ENCODE peak calls at places on chromosomes 1 and 21, in five cellular contexts. O, F, N, U and T are unnamed samples. For H3K9me3 and H3K36me3, the result is how much of the 10 kb centered on the place peaks cover.

GRCh38 chr1:59414406-59415133 is 117.7 kb downstream of the FGGY start:
- DNase-seq in O (no peak), F (no peak), N (no peak), U (peak), T (no peak)

GRCh38 chr1:235074335-235075120 is 54.1 kb downstream of the TOMM20 start:
- DNase-seq in O (no peak), F (peak), N (peak), U (peak), T (peak)

GRCh38 chr21:21165063-21165645 is 166.9 kb downstream of the NCAM2 start:
- DNase-seq in O (peak), F (no peak), N (no peak), U (peak), T (peak)

GRCh38 chr21:38159355-38159754 is 97.4 kb upstream of the KCNJ15 start:
- DNase-seq in O (peak), F (peak), N (peak), U (peak), T (peak)

GRCh38 chr1:38297852-38298251 is 251.3 kb upstream of the POU3F1 start:
- DNase-seq in O (no peak), F (no peak), N (no peak), U (peak), T (no peak)

GRCh38 chr1:232250838-232251237 is 379.1 kb downstream of the SIPA1L2 start:
- DNase-seq in O (no peak), F (no peak), N (no peak), U (no peak), T (no peak)

GRCh38 chr1:94538243-94538827 is 3.2 kb downstream of the F3 start:
- DNase-seq in O (no peak), F (no peak), N (no peak), U (peak), T (no peak)

GRCh38 chr1:25616932-25617625 is 488 bp downstream of the MAN1C1 start:
- DNase-seq in O (peak), F (no peak), N (peak), U (no peak), T (no peak)

GRCh38 chr21:43968410-43969114 is 43.5 kb upstream of the TRAPPC10 start:
- DNase-seq in O (no peak), F (no peak), N (no peak), U (no peak), T (no peak)

GRCh38 chr1:180500689-180501088 is 1.7 kb downstream of the ACBD6 start:
- DNase-seq in O (no peak), F (no peak), N (no peak), U (no peak), T (no peak)

GRCh38 chr1:200628223-200628868 is 7.8 kb upstream of the KIF14 start:
- DNase-seq in O (no peak), F (no peak), N (no peak), U (no peak), T (no peak)

GRCh38 chr1:215739028-215739427 is 171.9 kb downstream of the KCTD3 start:
- DNase-seq in O (no peak), F (no peak), N (no peak), U (no peak), T (no peak)

GRCh38 chr1:23452011-23452411 is 27.5 kb upstream of the TCEA3 start:
- DNase-seq in O (no peak), F (no peak), N (peak), U (peak), T (peak)

GRCh38 chr1:23720256-23720995 is 22.8 kb upstream of the ELOA start:
- DNase-seq in O (no peak), F (no peak), N (no peak), U (no peak), T (no peak)

GRCh38 chr1:15153184-15153841 is at the start of gene TMEM51:
- DNase-seq in O (peak), F (peak), N (peak), U (peak), T (peak)

GRCh38 chr1:81304187-81304586 is 496.5 kb upstream of the ADGRL2 start:
- DNase-seq in O (no peak), F (no peak), N (no peak), U (peak), T (no peak)

GRCh38 chr1:95622609-95623008 is 388.6 kb downstream of the RWDD3 start:
- DNase-seq in O (no peak), F (no peak), N (no peak), U (no peak), T (no peak)

GRCh38 chr1:33176362-33176850 is 5.4 kb downstream of the TRIM62 start:
- DNase-seq in O (no peak), F (no peak), N (no peak), U (peak), T (no peak)

GRCh38 chr1:14366361-14367018 is 232.0 kb upstream of the KAZN start:
- DNase-seq in O (no peak), F (no peak), N (no peak), U (peak), T (peak)

GRCh38 chr1:94416901-94417701 is 1.1 kb upstream of the ABCD3 start:
- DNase-seq in O (peak), F (peak), N (peak), U (peak), T (peak)

GRCh38 chr1:154755858-154756730 is 114.0 kb downstream of the KCNN3 start:
- DNase-seq in O (no peak), F (no peak), N (peak), U (peak), T (peak)

GRCh38 chr1:153697191-153697872 is 18.8 kb downstream of the NPR1 start:
- DNase-seq in O (peak), F (peak), N (peak), U (peak), T (peak)

GRCh38 chr1:21756393-21757089 is 26.4 kb downstream of the USP48 start:
- DNase-seq in O (no peak), F (no peak), N (no peak), U (peak), T (no peak)

GRCh38 chr1:149849947-149850360 is 49.4 kb upstream of the BOLA1 start:
- DNase-seq in O (no peak), F (peak), N (peak), U (peak), T (no peak)

GRCh38 chr1:222369148-222369547 is 178.8 kb downstream of the HHIPL2 start:
- DNase-seq in O (no peak), F (no peak), N (no peak), U (no peak), T (no peak)
- H3K4me3 ChIP-seq in O (no peak), F (no peak), N (no peak), U (no peak), T (no peak)

GRCh38 chr1:248787430-248787829 is 31.9 kb upstream of the LYPD8 start:
- DNase-seq in O (no peak), F (no peak), N (no peak), U (no peak), T (no peak)

GRCh38 chr1:248779350-248779749 is 23.8 kb upstream of the LYPD8 start:
- DNase-seq in O (no peak), F (no peak), N (no peak), U (no peak), T (no peak)

GRCh38 chr1:248783367-248783766 is 27.8 kb upstream of the LYPD8 start:
- DNase-seq in O (no peak), F (no peak), N (no peak), U (no peak), T (no peak)

GRCh38 chr1:248786106-248786665 is 30.6 kb upstream of the LYPD8 start:
- DNase-seq in O (no peak), F (no peak), N (no peak), U (no peak), T (no peak)

DNA sequence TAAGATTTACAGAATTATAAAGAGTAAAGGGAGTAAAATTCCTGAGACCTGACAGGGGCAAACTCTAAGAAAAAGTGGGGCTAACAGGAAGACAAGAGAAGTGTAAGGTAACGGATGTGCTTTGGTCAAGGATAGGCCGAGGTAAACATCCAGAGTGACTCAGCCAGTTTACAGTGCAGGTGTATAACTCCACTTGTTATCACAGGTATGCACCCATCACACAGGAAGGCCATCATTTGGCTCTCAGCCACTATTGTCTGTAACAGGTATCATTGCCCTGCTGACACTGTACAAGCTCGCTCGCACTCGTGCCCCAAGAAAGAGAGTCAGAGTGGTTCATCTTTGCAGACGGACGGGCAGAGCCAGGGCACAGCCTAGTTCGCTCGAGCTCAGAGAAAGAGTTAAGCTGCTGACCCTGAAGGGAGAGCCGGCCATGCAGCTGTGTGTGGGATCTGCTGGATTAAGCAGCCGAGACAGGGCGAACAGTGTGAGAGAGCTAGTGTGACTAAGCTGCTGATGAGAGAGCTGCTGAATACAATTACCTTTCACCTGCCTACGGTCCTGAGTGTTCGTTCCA is 26.8 kb upstream of the LYPD8 start:
- DNase-seq in O (no peak), F (no peak), N (no peak), U (no peak), T (no peak)
- H3K9me3 ChIP-seq in O (under half), F (under half), N (under half), U (under half), T (under half)

GRCh38 chr1:86714159-86714558 is 9.8 kb downstream of the SH3GLB1 start:
- DNase-seq in O (no peak), F (no peak), N (no peak), U (peak), T (no peak)
- H3K36me3 ChIP-seq in O (under half), F (under half), N (under half), U (under half), T (under half)

GRCh38 chr1:219174672-219175564 is 1.2 kb downstream of the LYPLAL1 start:
- DNase-seq in O (peak), F (peak), N (peak), U (peak), T (peak)
- H3K4me3 ChIP-seq in O (peak), F (peak), N (peak), U (peak), T (peak)

GRCh38 chr1:164423136-164423535 is 135.8 kb upstream of the PBX1 start:
- DNase-seq in O (no peak), F (no peak), N (no peak), U (peak), T (no peak)
- H3K9me3 ChIP-seq in O (under half), F (under half), N (under half), U (under half), T (under half)

DNA sequence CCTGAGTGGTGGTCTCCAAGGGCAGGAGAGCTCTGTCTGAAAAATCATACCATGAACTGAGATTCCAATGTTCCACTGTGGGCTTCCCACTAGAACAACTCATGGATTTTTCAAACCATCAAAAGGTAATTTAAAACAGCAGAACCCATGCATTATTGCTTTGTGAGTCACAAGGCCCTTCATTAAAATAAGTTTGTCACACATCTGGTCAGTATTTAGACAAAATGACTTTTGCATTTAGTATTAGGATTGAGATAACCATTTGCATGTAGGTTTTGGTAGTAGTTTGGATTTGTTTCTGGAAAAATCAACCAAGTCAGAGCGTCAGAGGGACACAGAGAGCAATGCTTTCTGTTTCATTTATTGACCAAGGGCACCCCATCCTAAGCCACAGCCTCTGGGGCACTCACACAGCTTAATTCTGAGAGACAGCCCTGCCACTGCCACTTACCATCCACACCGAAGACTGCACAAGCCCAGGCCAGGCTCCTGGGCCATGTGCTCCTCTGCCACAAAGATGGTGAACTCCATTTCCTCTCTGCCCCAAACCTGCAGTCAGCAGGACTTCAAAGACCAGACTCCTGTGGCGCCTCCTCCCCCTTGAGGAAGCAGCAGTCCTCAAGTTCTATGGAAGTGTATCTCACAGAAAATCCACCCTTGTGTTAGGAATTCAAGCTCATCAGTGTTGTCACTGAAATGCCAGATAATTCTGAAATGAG is 132.6 kb upstream of the DUSP10 start:
- DNase-seq in O (no peak), F (no peak), N (no peak), U (peak), T (no peak)
- H3K36me3 ChIP-seq in O (under half), F (under half), N (under half), U (under half), T (under half)

GRCh38 chr1:18799454-18799853 is 60.0 kb downstream of the TAS1R2 start:
- DNase-seq in O (no peak), F (no peak), N (no peak), U (no peak), T (no peak)
- H3K4me3 ChIP-seq in O (no peak), F (no peak), N (no peak), U (no peak), T (no peak)

GRCh38 chr1:2858676-2859075 is 57.2 kb upstream of the TTC34 start:
- DNase-seq in O (no peak), F (no peak), N (no peak), U (no peak), T (no peak)
- H3K9me3 ChIP-seq in O (under half), F (under half), N (under half), U (under half), T (under half)

DNA sequence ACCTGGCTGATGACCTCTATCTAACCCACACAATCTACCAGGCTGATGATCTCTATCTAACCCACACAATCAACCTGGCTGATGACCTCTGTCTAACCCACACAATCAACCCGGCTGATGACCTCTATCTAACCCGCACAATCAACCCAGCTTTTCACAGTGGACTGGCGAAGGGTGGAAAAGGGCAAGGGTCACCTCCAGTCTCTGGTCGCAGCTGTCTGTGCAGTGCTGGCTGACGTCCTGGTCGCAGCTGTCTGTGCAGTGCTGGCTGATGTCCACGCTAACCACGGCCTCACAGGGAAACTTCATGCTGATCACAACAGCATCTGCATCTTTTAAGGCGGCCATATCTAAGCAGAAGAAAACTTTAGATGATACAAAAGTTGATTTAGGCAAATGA is 12.2 kb upstream of the CCDC27 start:
- DNase-seq in O (no peak), F (no peak), N (no peak), U (no peak), T (no peak)
- H3K36me3 ChIP-seq in O (half or more), F (under half), N (under half), U (under half), T (under half)